ENCODE peak calls at places on chromosomes 5 and 9, in six cellular contexts. E is Peyer's patch, Q is fibroblast of lung, J is GM10248, G is nephron progenitor cell, L is prostate gland. R is an unnamed sample.

GRCh38 chr9:37564931-37565330 is 11.2 kb downstream of the FBXO10 start:
- DNase-seq in E (no peak), Q (no peak), J (no peak), G (no peak), L (no peak), R (no peak)

GRCh38 chr9:91328186-91328585 is 33.5 kb downstream of the AUH start:
- DNase-seq in E (no peak), Q (no peak), J (no peak), G (no peak), L (no peak), R (no peak)

GRCh38 chr5:11853796-11854195 is 50.5 kb downstream of the CTNND2 start:
- DNase-seq in E (no peak), Q (no peak), J (no peak), G (no peak), L (no peak), R (no peak)

GRCh38 chr9:9133526-9133925 is 1333.9 kb upstream of the DMAC1 start:
- DNase-seq in E (no peak), Q (no peak), J (no peak), G (no peak), L (no peak), R (no peak)

GRCh38 chr5:65163698-65164097 is 318.0 kb downstream of the ADAMTS6 start:
- DNase-seq in E (no peak), Q (peak; percentile 80), J (no peak), G (no peak), L (no peak), R (no peak)

GRCh38 chr9:4084440-4084818 is 215.4 kb downstream of the GLIS3 start:
- DNase-seq in E (no peak), Q (peak; percentile 58), J (no peak), G (no peak), L (no peak), R (no peak)

GRCh38 chr9:95381243-95381642 is 63.7 kb upstream of the FANCC start:
- DNase-seq in E (no peak), Q (peak; percentile 84), J (no peak), G (no peak), L (no peak), R (no peak)

GRCh38 chr9:138104251-138105122 is 226.9 kb downstream of the CACNA1B start:
- DNase-seq in E (peak; percentile 14), Q (no peak), J (peak; percentile 13), G (no peak), L (peak; percentile 1), R (no peak)

GRCh38 chr9:124863371-124863831 is 1.5 kb downstream of the ARPC5L start:
- DNase-seq in E (no peak), Q (no peak), J (no peak), G (no peak), L (peak; percentile 49), R (no peak)

GRCh38 chr5:91419136-91419535 is 36.0 kb upstream of the ARRDC3 start:
- DNase-seq in E (no peak), Q (no peak), J (no peak), G (no peak), L (no peak), R (no peak)

GRCh38 chr5:91417219-91417618 is 34.1 kb upstream of the ARRDC3 start:
- DNase-seq in E (no peak), Q (peak; percentile 9), J (no peak), G (no peak), L (no peak), R (no peak)

GRCh38 chr5:91420879-91421278 is 37.8 kb upstream of the ARRDC3 start:
- DNase-seq in E (no peak), Q (no peak), J (no peak), G (no peak), L (no peak), R (no peak)

GRCh38 chr5:91418158-91418557 is 35.0 kb upstream of the ARRDC3 start:
- DNase-seq in E (no peak), Q (no peak), J (no peak), G (no peak), L (no peak), R (no peak)

GRCh38 chr5:91419571-91420537 is 36.7 kb upstream of the ARRDC3 start:
- DNase-seq in E (peak; percentile 89), Q (peak; percentile 31), J (peak; percentile 27), G (peak; percentile 72), L (peak; percentile 40), R (peak; percentile 67)
- TF ChIP-seq CTCF in E (peak; percentile 78), Q (peak; percentile 60), J (peak; percentile 55), G (peak; percentile 80), L (peak; percentile 91), R (peak; percentile 99)

DNA sequence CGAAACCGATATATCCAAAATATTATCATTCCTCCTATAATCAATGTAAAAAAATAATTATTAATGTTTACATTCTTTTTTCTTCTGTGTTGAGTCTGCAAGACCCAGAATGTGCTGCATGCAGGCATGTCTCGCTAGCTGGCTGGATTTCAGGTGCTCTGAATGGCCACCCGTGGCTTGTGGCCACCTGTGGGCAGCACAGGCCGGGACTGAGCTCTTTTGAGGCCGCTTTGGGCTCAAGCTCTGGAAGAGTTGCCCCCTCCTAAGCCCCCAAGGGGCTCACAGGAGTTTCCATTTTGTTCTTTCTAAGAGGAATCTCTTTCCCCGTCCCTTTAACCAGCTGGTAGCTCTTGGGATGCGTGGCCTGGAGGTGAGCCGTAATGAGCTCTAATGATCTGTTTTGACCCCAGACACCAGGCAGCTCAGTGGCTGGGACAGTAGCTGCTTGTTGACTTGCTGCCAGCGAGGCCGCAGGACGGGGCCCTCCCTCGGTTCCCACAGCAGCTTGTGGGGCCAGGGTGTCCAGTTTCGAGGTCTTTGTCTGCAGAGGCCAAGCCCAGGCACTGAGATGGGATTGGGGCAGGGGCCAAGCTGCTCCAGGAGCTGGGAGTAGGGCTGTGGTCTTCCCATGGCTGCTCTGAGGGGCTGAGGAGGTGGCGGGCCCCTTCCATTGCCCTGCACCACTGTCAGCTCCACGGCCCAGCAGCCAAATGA is 20.8 kb downstream of the ASS1 start:
- DNase-seq in E (no peak), Q (no peak), J (no peak), G (peak; percentile 52), L (no peak), R (no peak)
- TF ChIP-seq CTCF in E (no peak), Q (no peak), J (no peak), G (no peak), L (no peak), R (no peak)

DNA sequence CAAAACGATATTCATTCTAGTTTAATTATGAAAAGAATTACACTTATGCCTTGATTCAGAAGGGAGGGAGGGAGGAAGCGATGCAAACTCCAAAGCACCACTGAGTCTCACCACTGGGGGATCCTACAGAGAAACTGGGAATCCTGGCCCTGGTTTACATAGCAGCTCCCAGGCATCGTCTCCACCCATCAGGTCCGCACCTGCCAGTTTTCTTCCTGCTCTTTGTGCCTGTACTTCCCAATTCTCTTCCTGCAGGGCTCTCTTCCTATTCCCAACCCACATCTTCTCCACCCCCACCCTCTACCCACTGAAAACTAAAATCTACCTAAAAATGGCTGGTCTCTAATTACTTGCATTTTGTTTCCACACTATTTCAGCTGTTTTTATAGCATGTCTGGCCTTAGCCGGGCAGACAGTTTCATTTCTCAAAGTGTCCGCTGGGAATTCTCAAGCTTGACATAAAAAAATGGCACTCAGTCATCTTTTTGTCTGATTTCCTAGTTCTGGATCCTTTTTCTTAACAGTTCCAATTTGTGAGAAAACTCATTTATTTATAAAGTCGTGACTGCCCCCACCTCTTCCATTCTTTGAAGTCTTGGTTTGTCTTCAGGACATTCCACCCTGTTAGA is 1.6 kb upstream of the TNIP1 start:
- DNase-seq in E (peak; percentile 76), Q (no peak), J (no peak), G (no peak), L (no peak), R (no peak)
- TF ChIP-seq CTCF in E (peak; percentile 56), Q (no peak), J (no peak), G (peak; percentile 17), L (no peak), R (peak; percentile 47)

GRCh38 chr9:121107041-121107440 is 32.3 kb downstream of the CNTRL start:
- DNase-seq in E (no peak), Q (no peak), J (no peak), G (no peak), L (no peak), R (no peak)
- TF ChIP-seq CTCF in E (peak; percentile 12), Q (no peak), J (no peak), G (no peak), L (no peak), R (no peak)

GRCh38 chr5:87536365-87536764 is 123.6 kb upstream of the CCNH start:
- DNase-seq in E (no peak), Q (no peak), J (no peak), G (no peak), L (no peak), R (no peak)

GRCh38 chr5:87541668-87542067 is 128.9 kb upstream of the CCNH start:
- DNase-seq in E (no peak), Q (peak; percentile 18), J (no peak), G (no peak), L (no peak), R (no peak)

GRCh38 chr5:87539839-87540238 is 127.1 kb upstream of the CCNH start:
- DNase-seq in E (no peak), Q (no peak), J (no peak), G (no peak), L (no peak), R (no peak)

DNA sequence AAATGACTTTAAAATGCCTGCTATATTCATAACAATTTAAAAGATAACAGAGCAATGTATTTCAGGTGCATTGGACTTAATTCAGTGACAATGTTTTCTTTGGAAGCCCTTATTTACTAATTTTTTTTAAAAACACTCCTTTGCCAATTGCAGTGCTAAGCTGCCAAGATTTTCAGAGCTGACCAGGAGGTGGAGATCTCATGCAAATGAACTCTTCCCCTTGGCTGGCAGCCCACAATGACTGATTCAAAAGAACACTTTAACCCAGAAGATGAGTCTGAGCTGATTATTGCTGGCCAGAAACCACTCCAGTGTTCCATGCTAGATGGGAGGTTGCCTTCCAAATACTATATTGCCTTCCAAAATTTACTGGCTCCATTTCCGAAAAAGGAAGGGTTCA is 128.3 kb upstream of the CCNH start:
- DNase-seq in E (peak; percentile 56), Q (peak; percentile 90), J (no peak), G (no peak), L (peak; percentile 46), R (no peak)
- TF ChIP-seq CTCF in E (no peak), Q (no peak), J (no peak), G (no peak), L (no peak), R (no peak)

GRCh38 chr5:172356047-172356446 is 72.5 kb upstream of the UBTD2 start:
- DNase-seq in E (no peak), Q (no peak), J (no peak), G (no peak), L (no peak), R (no peak)

GRCh38 chr5:172361566-172362238 is 78.1 kb upstream of the UBTD2 start:
- DNase-seq in E (no peak), Q (peak; percentile 91), J (no peak), G (no peak), L (no peak), R (no peak)

GRCh38 chr5:172358345-172358744 is 74.8 kb upstream of the UBTD2 start:
- DNase-seq in E (no peak), Q (no peak), J (no peak), G (no peak), L (no peak), R (no peak)

GRCh38 chr5:172353271-172353807 is 69.8 kb upstream of the UBTD2 start:
- DNase-seq in E (no peak), Q (no peak), J (no peak), G (no peak), L (no peak), R (no peak)

GRCh38 chr5:172356527-172356926 is 73.0 kb upstream of the UBTD2 start:
- DNase-seq in E (no peak), Q (no peak), J (no peak), G (no peak), L (no peak), R (no peak)
- TF ChIP-seq CTCF in E (no peak), Q (no peak), J (no peak), G (no peak), L (no peak), R (no peak)